ENCODE peak calls at places on chromosomes 12 and 14, in six cellular contexts. W, V, U, L, R and P are unnamed samples.

GRCh38 chr12:51389302-51389999 is 1.8 kb downstream of the GALNT6 start:
- DNase-seq in L (no peak), R (peak), V (no peak), U (no peak), W (peak), P (no peak)

GRCh38 chr12:117466677-117467362 is 105.4 kb upstream of the NOS1 start:
- DNase-seq in V (no peak), R (no peak), U (peak), L (no peak), W (no peak), P (no peak)

GRCh38 chr12:22190-22529 is 44.4 kb upstream of the IQSEC3 start:
- DNase-seq in W (no peak), R (no peak), L (no peak), V (no peak), U (peak), P (no peak)

GRCh38 chr14:73477618-73478266 is 13.0 kb upstream of the RIOX1 start:
- DNase-seq in W (peak), V (no peak), U (no peak), L (no peak), R (no peak), P (no peak)

GRCh38 chr14:46490150-46490769 is 161.3 kb downstream of the RPL10L start:
- DNase-seq in R (no peak), V (no peak), W (no peak), L (no peak), U (no peak), P (no peak)

GRCh38 chr12:130201037-130201436 is 38.8 kb downstream of the FZD10 start:
- DNase-seq in U (no peak), W (no peak), V (no peak), L (no peak), R (no peak), P (no peak)

GRCh38 chr12:56955631-56956256 is 1.7 kb downstream of the RDH16 start:
- DNase-seq in L (no peak), V (no peak), U (no peak), W (peak), R (no peak), P (no peak)

GRCh38 chr12:47930634-47931033 is 25.8 kb upstream of the VDR start:
- DNase-seq in R (no peak), U (no peak), L (no peak), V (no peak), W (no peak), P (no peak)

GRCh38 chr12:78192979-78193378 is 362.3 kb downstream of the NAV3 start:
- DNase-seq in R (no peak), U (no peak), W (peak), V (no peak), L (no peak), P (no peak)

GRCh38 chr12:20601668-20602280 is 93.4 kb upstream of the SLCO1C1 start:
- DNase-seq in L (no peak), R (no peak), V (no peak), W (peak), U (no peak), P (no peak)

GRCh38 chr14:102206901-102207300 is 67.2 kb downstream of the WDR20 start:
- DNase-seq in R (no peak), V (no peak), U (no peak), L (no peak), W (no peak), P (no peak)

GRCh38 chr14:95134304-95134933 is 22.9 kb downstream of the DICER1 start:
- DNase-seq in R (no peak), V (no peak), W (peak), U (peak), L (no peak), P (no peak)

GRCh38 chr12:40028296-40028695 is 77.6 kb downstream of the SLC2A13 start:
- DNase-seq in L (no peak), U (no peak), R (no peak), V (no peak), W (no peak), P (no peak)

GRCh38 chr12:116037941-116038837 is 239.3 kb downstream of the MED13L start:
- DNase-seq in W (peak), U (no peak), L (no peak), R (no peak), V (no peak), P (no peak)

GRCh38 chr12:64036414-64036813 is 185.7 kb downstream of the KICS2 start:
- DNase-seq in W (no peak), U (no peak), V (no peak), L (no peak), R (no peak), P (no peak)

GRCh38 chr12:32501835-32502333 is 102.5 kb downstream of the FGD4 start:
- DNase-seq in U (no peak), L (no peak), V (peak), W (peak), R (no peak), P (no peak)

GRCh38 chr12:9933966-9934365 is 1.8 kb upstream of the CLEC2A start:
- DNase-seq in W (no peak), U (no peak), V (no peak), R (no peak), L (no peak), P (no peak)

GRCh38 chr12:107912421-107913004 is 138.0 kb downstream of the ASCL4 start:
- DNase-seq in W (no peak), L (peak), R (peak), U (peak), V (no peak), P (peak)

GRCh38 chr12:111438501-111438900 is 32.8 kb downstream of the SH2B3 start:
- DNase-seq in L (no peak), U (peak), W (peak), V (no peak), R (peak), P (no peak)

GRCh38 chr14:64112859-64113258 is 181.3 kb downstream of the ESR2 start:
- DNase-seq in V (no peak), L (no peak), R (no peak), W (no peak), U (no peak), P (no peak)

GRCh38 chr14:96260341-96260821 is 4.4 kb downstream of the BDKRB1 start:
- DNase-seq in R (no peak), W (peak), U (no peak), V (no peak), L (no peak), P (no peak)

GRCh38 chr14:106564058-106564643 is 1037.8 kb downstream of the TMEM121 start:
- DNase-seq in U (no peak), R (peak), V (no peak), L (peak), W (no peak), P (no peak)

GRCh38 chr12:56840922-56841321 is 77.8 kb downstream of the HSD17B6 start:
- DNase-seq in U (no peak), V (peak), L (no peak), R (no peak), W (peak), P (no peak)

DNA sequence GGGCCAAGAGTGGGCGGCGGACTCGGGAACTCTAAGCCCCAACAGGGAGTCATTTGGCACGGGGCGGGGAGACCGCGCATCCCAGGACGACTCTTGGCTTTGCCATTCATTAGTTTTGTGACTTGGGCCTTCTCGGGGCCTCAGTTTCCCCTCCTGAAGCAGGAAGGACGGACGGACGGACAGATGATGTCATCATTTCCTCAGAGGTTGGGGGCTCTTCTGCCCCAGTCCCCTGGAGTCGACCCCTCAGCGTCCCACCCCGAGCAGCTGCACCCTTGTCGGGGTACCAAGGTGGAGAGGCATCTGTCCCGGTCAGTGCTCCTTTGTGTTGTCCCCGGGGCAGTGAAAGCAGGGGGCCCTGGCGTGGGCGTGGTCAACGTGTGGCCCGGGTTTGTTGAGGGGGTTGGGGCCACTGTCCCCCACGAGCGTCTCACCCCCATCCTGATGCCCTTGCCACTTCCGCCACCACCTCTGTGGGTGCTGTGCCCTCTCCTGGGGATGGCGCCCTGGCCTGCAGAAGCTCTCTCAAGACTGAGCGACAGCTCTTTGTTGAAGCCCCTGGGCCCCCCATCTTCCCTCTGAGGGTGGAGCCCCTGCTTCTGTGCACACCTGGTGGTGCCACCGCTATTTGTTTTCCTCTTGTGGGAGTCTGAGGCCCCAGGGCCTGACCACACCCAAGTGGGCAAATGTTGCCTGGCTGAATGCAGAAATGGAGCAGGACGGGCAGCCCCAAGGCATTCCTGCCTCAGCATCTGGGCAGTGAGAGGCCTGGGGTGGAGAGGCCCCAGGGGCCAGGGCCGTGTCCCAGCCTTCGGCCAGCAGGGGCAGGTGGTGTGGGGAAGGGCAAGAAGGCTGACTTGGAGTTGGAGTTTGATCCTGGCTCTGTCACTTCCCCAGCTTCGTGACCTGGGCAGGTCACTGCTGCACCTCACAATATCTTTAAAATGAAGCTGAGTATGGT is 896 bp downstream of the HHIPL1 start:
- DNase-seq in V (no peak), R (no peak), U (peak), W (no peak), L (no peak), P (no peak)
- H3K4me3 ChIP-seq in V (peak), R (no peak), U (peak), W (peak), L (peak), P (peak)

GRCh38 chr14:91396959-91397815 is 20.4 kb downstream of the CCDC88C start:
- DNase-seq in V (no peak), L (peak), R (peak), W (no peak), U (peak), P (no peak)
- H3K4me3 ChIP-seq in V (no peak), L (peak), R (peak), W (no peak), U (no peak), P (no peak)

GRCh38 chr12:49296034-49296835 is 1.3 kb downstream of the PRPH start:
- DNase-seq in V (no peak), W (no peak), U (peak), L (peak), R (peak), P (no peak)

GRCh38 chr12:49294804-49295086 is 202 bp upstream of the PRPH start:
- DNase-seq in U (no peak), W (no peak), R (no peak), V (no peak), L (no peak), P (no peak)

GRCh38 chr12:49296836-49297694 is 2.1 kb downstream of the PRPH start:
- DNase-seq in W (no peak), R (peak), V (no peak), L (peak), U (peak), P (no peak)

GRCh38 chr12:49294086-49294803 is 702 bp upstream of the PRPH start:
- DNase-seq in V (no peak), R (no peak), U (no peak), L (no peak), W (no peak), P (no peak)

GRCh38 chr12:49295087-49296001 is at the start of gene PRPH:
- DNase-seq in V (no peak), L (no peak), R (no peak), W (no peak), U (peak), P (no peak)
- H3K4me3 ChIP-seq in V (no peak), L (no peak), R (no peak), W (no peak), U (no peak), P (peak)

GRCh38 chr12:104568881-104569280 is 112.1 kb downstream of the CHST11 start:
- DNase-seq in W (no peak), L (no peak), U (no peak), R (no peak), V (no peak), P (no peak)
- H3K4me3 ChIP-seq in W (no peak), L (no peak), U (no peak), R (no peak), V (no peak), P (no peak)

GRCh38 chr12:92133795-92134637 is 11.6 kb downstream of the BTG1 start:
- DNase-seq in L (no peak), U (no peak), V (no peak), W (no peak), R (no peak), P (no peak)

GRCh38 chr12:92136883-92137582 is 8.6 kb downstream of the BTG1 start:
- DNase-seq in U (no peak), V (no peak), R (no peak), W (peak), L (no peak), P (no peak)

GRCh38 chr12:92136021-92136735 is 9.5 kb downstream of the BTG1 start:
- DNase-seq in V (no peak), L (no peak), W (no peak), U (no peak), R (no peak), P (no peak)

GRCh38 chr12:92133166-92133565 is 12.5 kb downstream of the BTG1 start:
- DNase-seq in U (no peak), L (no peak), W (no peak), V (peak), R (no peak), P (no peak)

DNA sequence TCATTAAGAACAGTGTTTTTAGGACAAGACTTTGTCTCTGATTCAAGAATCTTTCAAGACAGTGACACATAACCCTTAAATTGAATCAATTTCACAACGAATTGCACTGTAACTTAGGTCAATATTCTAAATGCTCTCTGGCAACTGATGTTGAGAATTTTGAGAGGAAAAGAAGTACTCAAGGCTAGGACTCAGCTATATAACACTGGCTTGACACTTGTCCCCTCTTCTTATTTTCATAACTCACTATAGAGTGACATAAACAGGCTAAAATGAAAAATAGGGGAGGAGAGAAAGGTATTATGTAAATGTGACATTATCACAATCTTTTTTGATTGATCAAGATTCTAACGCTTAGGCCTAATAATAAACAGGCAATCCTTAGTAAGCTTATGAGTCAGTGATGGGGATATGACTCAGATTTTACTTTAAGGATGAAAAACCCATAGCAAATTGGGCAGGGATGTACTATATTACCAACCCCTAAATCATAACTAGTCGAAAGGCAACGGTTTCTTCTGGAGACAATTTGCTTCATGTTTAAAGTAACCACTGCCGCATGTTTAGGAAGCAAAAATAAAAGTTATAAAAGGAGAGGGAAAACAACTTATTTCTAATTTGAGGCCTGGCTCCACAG is 10.9 kb downstream of the BTG1 start:
- DNase-seq in V (no peak), U (no peak), L (no peak), R (no peak), W (peak), P (no peak)
- H3K4me3 ChIP-seq in V (peak), U (no peak), L (peak), R (peak), W (no peak), P (no peak)

GRCh38 chr12:132651444-132652100 is 33.0 kb downstream of the P2RX2 start:
- DNase-seq in V (no peak), L (no peak), U (peak), W (no peak), R (no peak), P (no peak)

GRCh38 chr12:132649226-132649945 is 30.8 kb downstream of the P2RX2 start:
- DNase-seq in V (no peak), R (no peak), U (peak), W (no peak), L (no peak), P (no peak)

GRCh38 chr12:132647858-132648257 is 29.3 kb downstream of the P2RX2 start:
- DNase-seq in U (no peak), V (no peak), R (no peak), L (no peak), W (no peak), P (no peak)

GRCh38 chr12:132646850-132647249 is 28.3 kb downstream of the P2RX2 start:
- DNase-seq in W (no peak), V (no peak), R (no peak), U (no peak), L (no peak), P (no peak)

DNA sequence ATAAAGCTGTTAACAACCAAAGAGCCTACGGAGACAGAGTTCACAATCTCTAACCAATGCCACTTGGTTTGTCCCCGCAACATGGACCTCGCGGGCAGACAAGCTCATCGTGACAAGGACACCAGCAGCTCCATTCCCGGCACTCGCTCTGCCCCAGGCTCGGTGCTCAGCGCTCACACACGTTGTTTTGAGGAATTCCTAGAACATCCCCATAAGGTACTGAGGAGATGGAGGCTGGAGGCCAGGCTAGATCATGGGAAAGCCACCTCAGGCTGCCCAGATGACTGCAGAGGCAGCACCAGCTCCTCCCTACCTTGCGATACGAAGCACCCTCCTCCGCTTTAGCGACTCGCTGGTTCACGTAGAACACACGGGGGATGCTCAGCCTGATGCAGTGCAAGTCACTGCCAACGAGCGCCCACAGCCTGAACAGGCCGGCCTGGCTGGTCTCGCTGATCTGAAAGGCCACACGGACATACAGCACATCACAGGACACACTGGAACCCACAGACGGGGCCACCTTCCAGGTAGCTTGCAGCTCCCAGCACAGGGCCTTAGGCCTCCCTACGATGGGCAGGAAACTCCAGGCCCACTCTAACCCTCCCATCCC is 30.1 kb downstream of the P2RX2 start:
- DNase-seq in V (no peak), W (no peak), R (no peak), U (peak), L (no peak), P (no peak)
- H3K4me3 ChIP-seq in V (no peak), W (no peak), R (no peak), U (no peak), L (no peak), P (no peak)

DNA sequence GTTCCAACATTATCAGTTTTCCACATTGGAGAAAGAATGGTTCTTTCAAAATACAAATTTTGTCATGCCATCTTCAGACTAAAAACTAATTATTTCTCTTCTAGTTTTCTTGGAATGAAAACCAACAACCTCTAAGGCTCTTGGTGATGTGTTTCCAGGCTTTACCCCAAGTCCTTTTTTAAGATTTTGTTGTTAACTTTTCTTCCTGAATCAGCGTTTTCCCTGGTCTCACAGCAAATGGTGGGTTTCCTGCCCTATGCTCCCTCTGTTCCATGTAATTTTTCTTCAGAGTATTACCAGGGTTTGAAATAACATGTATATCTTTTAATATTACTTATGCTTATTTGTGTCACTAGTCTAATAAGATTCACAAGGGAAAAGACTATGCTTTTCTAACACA is 1311.9 kb downstream of the LRFN5 start:
- DNase-seq in V (no peak), W (no peak), R (no peak), U (no peak), L (no peak), P (no peak)
- H3K4me3 ChIP-seq in V (no peak), W (no peak), R (no peak), U (no peak), L (no peak), P (no peak)

GRCh38 chr12:100265732-100266131 is 1.1 kb downstream of the DEPDC4 start:
- DNase-seq in W (no peak), U (no peak), L (no peak), V (no peak), R (no peak), P (no peak)
- H3K4me3 ChIP-seq in W (no peak), U (no peak), L (no peak), V (no peak), R (no peak), P (no peak)

GRCh38 chr14:54349713-54350112 is 47.1 kb upstream of the CDKN3 start:
- DNase-seq in R (no peak), L (no peak), V (no peak), U (no peak), W (no peak), P (no peak)
- H3K4me3 ChIP-seq in R (no peak), L (peak), V (no peak), U (no peak), W (no peak), P (peak)